ENCODE peak calls at places on chromosome 4, in eight cellular contexts. C is NB4; T is H1; W is naive thymus-derived CD4-positive, alpha-beta T cell; G is brain microvascular endothelial cell; Z is kidney epithelial cell; L is uterus; A is PC-3. U is an unnamed sample.

GRCh38 chr4:15171725-15172124 is 169.4 kb downstream of the CPEB2 start:
- DNase-seq in W (no peak), C (no peak), G (no peak), L (no peak), Z (no peak), T (no peak), A (no peak), U (no peak)

GRCh38 chr4:22241415-22241814 is 274.5 kb downstream of the ADGRA3 start:
- DNase-seq in G (no peak), A (no peak), C (no peak), L (no peak), W (no peak), Z (no peak), T (no peak), U (no peak)

GRCh38 chr4:8159522-8160232 is 1.1 kb upstream of the ABLIM2 start:
- DNase-seq in A (no peak), C (no peak), L (no peak), W (no peak), T (no peak), Z (no peak), G (no peak), U (no peak)

GRCh38 chr4:149987330-149987751 is 90.9 kb upstream of the DCLK2 start:
- DNase-seq in L (no peak), C (no peak), T (no peak), G (no peak), Z (no peak), W (no peak), A (no peak), U (no peak)

GRCh38 chr4:186771624-186772023 is 48.0 kb upstream of the FAT1 start:
- DNase-seq in C (no peak), T (no peak), Z (no peak), G (no peak), W (no peak), A (no peak), L (no peak), U (no peak)

GRCh38 chr4:138341739-138342415 is 99.7 kb upstream of the SLC7A11 start:
- DNase-seq in W (no peak), A (no peak), T (no peak), C (peak; percentile 74), G (no peak), Z (no peak), L (no peak), U (peak; percentile 77)

GRCh38 chr4:87961993-87962791 is 13.3 kb upstream of the SPP1 start:
- DNase-seq in W (no peak), Z (peak; percentile 53), T (no peak), A (peak; percentile 37), L (no peak), C (no peak), G (peak; percentile 49), U (no peak)

GRCh38 chr4:118981839-118982381 is 93.3 kb downstream of the SYNPO2 start:
- DNase-seq in A (peak; percentile 76), T (no peak), C (peak; percentile 73), G (peak; percentile 89), L (peak; percentile 81), W (peak; percentile 40), Z (peak; percentile 26), U (peak; percentile 42)

GRCh38 chr4:147730333-147730732 is 1.6 kb upstream of the ARHGAP10 start:
- DNase-seq in W (no peak), L (no peak), T (no peak), G (no peak), C (no peak), A (peak; percentile 4), Z (no peak), U (no peak)

GRCh38 chr4:41505161-41505653 is 32.8 kb upstream of the LIMCH1 start:
- DNase-seq in W (no peak), G (no peak), A (peak; percentile 5), T (no peak), C (no peak), Z (no peak), L (no peak), U (no peak)

GRCh38 chr4:16626945-16627344 is 271.5 kb downstream of the LDB2 start:
- DNase-seq in L (peak; percentile 85), C (peak; percentile 6), Z (peak; percentile 26), G (peak; percentile 96), T (no peak), A (peak; percentile 82), W (no peak), U (no peak)

GRCh38 chr4:13184199-13184598 is 299.9 kb downstream of the RAB28 start:
- DNase-seq in W (no peak), L (no peak), T (no peak), G (no peak), A (no peak), Z (no peak), C (no peak), U (no peak)

GRCh38 chr4:108058685-108059440 is 69.2 kb downstream of the HADH start:
- DNase-seq in Z (no peak), G (peak; percentile 14), C (no peak), L (no peak), T (no peak), A (peak; percentile 85), W (no peak), U (no peak)

GRCh38 chr4:130336585-130337217 is 1240.7 kb downstream of the C4orf33 start:
- DNase-seq in A (no peak), W (no peak), T (no peak), G (peak; percentile 34), C (peak; percentile 27), L (no peak), Z (no peak), U (peak; percentile 37)

GRCh38 chr4:48546336-48546735 is 56.3 kb downstream of the ZAR1 start:
- DNase-seq in Z (no peak), T (no peak), G (peak; percentile 9), W (peak; percentile 31), C (peak; percentile 72), L (no peak), A (peak; percentile 39), U (peak; percentile 38)

GRCh38 chr4:83767017-83767541 is 231.2 kb downstream of the GPAT3 start:
- DNase-seq in C (no peak), Z (no peak), G (no peak), L (no peak), T (no peak), A (no peak), W (no peak), U (no peak)

GRCh38 chr4:1266881-1267763 is 18.2 kb upstream of the CTBP1 start:
- DNase-seq in L (no peak), A (no peak), Z (no peak), G (no peak), T (no peak), W (peak; percentile 48), C (no peak), U (peak; percentile 52)
- H3K4me3 ChIP-seq in L (no peak overlapping the region), A (no peak overlapping the region), Z (no peak overlapping the region), G (no peak overlapping the region), T (no peak overlapping the region), W (peak overlapping the region; percentile 53), C (no peak overlapping the region), U (no peak overlapping the region)

DNA sequence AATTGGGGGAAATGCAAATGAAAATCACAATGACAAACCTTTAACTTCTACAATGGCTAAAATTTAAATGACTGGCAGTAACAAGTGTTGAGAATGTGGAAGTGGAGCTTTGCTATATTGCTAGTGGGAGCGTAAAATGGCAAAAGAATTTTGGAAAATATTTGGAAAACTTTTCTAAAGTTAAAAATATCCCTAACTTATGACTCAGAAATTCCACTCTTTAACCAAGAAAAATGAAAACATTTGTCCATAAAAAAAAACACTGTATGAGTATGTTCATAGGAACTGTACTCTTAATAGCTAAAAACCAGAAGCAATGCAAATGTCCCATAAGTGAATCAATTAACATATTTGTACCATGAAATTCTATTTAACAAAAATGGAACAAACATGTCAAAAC is 3.6 kb downstream of the TBCK start:
- DNase-seq in W (no peak), T (no peak), L (no peak), Z (no peak), C (no peak), G (no peak), A (no peak), U (no peak)
- H3K4me3 ChIP-seq in W (no peak overlapping the region), T (no peak overlapping the region), L (no peak overlapping the region), Z (no peak overlapping the region), C (no peak overlapping the region), G (no peak overlapping the region), A (no peak overlapping the region), U (no peak overlapping the region)

GRCh38 chr4:141636077-141636770 is at the start of gene IL15:
- DNase-seq in G (peak; percentile 51), C (no peak), T (peak; percentile 50), A (peak; percentile 86), L (peak; percentile 59), W (peak; percentile 8), Z (no peak), U (peak; percentile 9)

GRCh38 chr4:141635726-141636076 is 682 bp upstream of the IL15 start:
- DNase-seq in T (no peak), G (no peak), L (no peak), A (no peak), W (no peak), Z (no peak), C (no peak), U (no peak)

GRCh38 chr4:141636771-141637460 is 533 bp downstream of the IL15 start:
- DNase-seq in L (peak; percentile 29), C (no peak), W (peak; percentile 0), A (peak; percentile 74), Z (no peak), T (peak; percentile 3), G (no peak), U (no peak)

GRCh38 chr4:141640692-141641091 is 4.3 kb downstream of the IL15 start:
- DNase-seq in C (no peak), L (no peak), T (no peak), A (no peak), G (no peak), Z (no peak), W (no peak), U (no peak)

DNA sequence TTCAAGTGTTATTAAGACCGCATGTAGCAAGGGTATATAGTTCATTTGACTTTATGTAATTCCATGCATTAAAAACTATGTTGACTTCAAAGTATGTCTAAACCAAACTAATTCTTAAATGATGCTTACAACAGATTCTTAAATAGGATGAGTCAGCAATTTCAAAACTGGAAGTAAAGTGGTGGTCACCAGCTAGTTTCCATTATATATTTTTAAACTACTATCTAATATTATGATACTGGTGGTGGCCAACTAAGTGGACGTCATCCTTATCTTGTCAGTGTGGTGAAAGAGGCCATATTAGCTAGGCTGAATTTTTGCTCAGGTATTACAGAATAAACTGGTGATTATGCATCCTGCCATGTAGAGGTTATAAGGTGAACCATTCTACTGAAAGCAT is 1.2 kb downstream of the IL15 start:
- DNase-seq in A (peak; percentile 25), L (no peak), T (no peak), G (no peak), W (no peak), Z (no peak), C (no peak), U (no peak)
- H3K4me3 ChIP-seq in A (peak overlapping the region; percentile 92), L (peak overlapping the region; percentile 76), T (peak overlapping the region; percentile 85), G (peak overlapping the region; percentile 80), W (peak overlapping the region; percentile 80), Z (peak overlapping the region; percentile 64), C (no peak overlapping the region), U (no peak overlapping the region)

DNA sequence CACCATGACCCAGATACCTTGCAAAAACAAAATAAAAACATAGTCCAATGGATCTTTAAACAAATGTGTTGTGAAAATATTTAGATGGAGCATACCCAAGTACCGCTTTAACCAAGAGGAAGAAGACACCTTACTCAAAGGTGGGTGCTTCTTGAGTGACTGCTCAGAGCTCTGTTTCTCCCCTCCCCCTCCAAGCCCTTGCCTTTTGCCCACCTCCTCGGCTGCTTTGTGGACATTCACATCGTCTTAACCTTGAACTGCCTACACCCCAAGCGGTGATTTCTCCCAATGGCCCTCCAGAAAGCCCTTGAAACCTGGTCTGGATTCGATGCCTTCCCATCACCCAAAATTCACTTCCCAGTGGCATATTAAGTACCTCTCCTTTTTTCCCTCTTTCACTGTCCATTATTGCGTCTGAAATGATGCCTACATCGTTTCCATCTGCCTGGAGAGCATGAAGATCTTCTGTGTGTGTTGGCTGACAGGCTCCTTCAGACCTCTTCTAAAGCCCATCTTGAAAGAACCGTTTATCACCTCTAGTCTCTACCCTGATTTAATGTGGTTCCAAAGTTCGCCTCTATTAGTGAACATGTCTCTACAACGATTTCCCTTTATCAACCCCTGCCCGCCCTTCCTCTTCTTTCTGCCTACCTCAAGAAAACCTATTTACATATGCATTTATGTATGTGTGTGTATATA is 965 bp downstream of the GPRIN3 start:
- DNase-seq in A (no peak), L (no peak), C (no peak), W (peak; percentile 34), T (no peak), Z (no peak), G (no peak), U (no peak)
- H3K4me3 ChIP-seq in A (no peak overlapping the region), L (no peak overlapping the region), C (no peak overlapping the region), W (peak overlapping the region; percentile 93), T (peak overlapping the region; percentile 97), Z (peak overlapping the region; percentile 78), G (no peak overlapping the region), U (no peak overlapping the region)